ENCODE peak calls at places on chromosome 17, in four cellular contexts. M is H9, N is IMR-90, V is mesenchymal stem cell. Z is an unnamed sample.

GRCh38 chr17:29250666-29251065 is 4.0 kb downstream of the CRYBA1 start:
- DNase-seq in M (no peak), N (peak; percentile 93), V (peak; percentile 49), Z (no peak)

GRCh38 chr17:71338396-71338795 is 782.4 kb upstream of the SOX9 start:
- DNase-seq in M (no peak), N (peak; percentile 43), V (peak; percentile 48), Z (no peak)

GRCh38 chr17:33390479-33391027 is 97.5 kb upstream of the ASIC2 start:
- DNase-seq in M (no peak), N (no peak), V (peak; percentile 99), Z (peak; percentile 35)

GRCh38 chr17:8333281-8333680 is 6.4 kb upstream of the ODF4 start:
- DNase-seq in M (no peak), N (no peak), V (no peak), Z (no peak)

GRCh38 chr17:51000835-51001638 is 119.6 kb downstream of the SPAG9 start:
- DNase-seq in M (no peak), N (peak; percentile 78), V (peak; percentile 79), Z (peak; percentile 71)

GRCh38 chr17:1188812-1189211 is 9.0 kb upstream of the ABR start:
- DNase-seq in M (no peak), N (peak; percentile 27), V (no peak), Z (no peak)

GRCh38 chr17:50297407-50297865 is 23.2 kb downstream of the TMEM92 start:
- DNase-seq in M (peak; percentile 90), N (peak; percentile 63), V (peak; percentile 62), Z (peak; percentile 63)

GRCh38 chr17:79133214-79133613 is 58.6 kb downstream of the ENGASE start:
- DNase-seq in M (no peak), N (no peak), V (no peak), Z (no peak)

GRCh38 chr17:57518587-57519118 is 226.4 kb downstream of the CCDC182 start:
- DNase-seq in M (no peak), N (no peak), V (peak; percentile 84), Z (peak; percentile 54)

GRCh38 chr17:50708050-50709000 is 611 bp upstream of the ANKRD40 start:
- DNase-seq in M (no peak), N (no peak), V (peak; percentile 43), Z (no peak)

GRCh38 chr17:58238147-58238634 is at the start of gene LPO:
- DNase-seq in M (no peak), N (no peak), V (no peak), Z (no peak)

GRCh38 chr17:39132192-39132600 is 19.2 kb downstream of the PLXDC1 start:
- DNase-seq in M (no peak), N (peak; percentile 86), V (peak; percentile 73), Z (peak; percentile 76)

GRCh38 chr17:61461967-61462733 is 9.9 kb downstream of the TBX4 start:
- DNase-seq in M (peak; percentile 55), N (no peak), V (peak; percentile 22), Z (no peak)

DNA sequence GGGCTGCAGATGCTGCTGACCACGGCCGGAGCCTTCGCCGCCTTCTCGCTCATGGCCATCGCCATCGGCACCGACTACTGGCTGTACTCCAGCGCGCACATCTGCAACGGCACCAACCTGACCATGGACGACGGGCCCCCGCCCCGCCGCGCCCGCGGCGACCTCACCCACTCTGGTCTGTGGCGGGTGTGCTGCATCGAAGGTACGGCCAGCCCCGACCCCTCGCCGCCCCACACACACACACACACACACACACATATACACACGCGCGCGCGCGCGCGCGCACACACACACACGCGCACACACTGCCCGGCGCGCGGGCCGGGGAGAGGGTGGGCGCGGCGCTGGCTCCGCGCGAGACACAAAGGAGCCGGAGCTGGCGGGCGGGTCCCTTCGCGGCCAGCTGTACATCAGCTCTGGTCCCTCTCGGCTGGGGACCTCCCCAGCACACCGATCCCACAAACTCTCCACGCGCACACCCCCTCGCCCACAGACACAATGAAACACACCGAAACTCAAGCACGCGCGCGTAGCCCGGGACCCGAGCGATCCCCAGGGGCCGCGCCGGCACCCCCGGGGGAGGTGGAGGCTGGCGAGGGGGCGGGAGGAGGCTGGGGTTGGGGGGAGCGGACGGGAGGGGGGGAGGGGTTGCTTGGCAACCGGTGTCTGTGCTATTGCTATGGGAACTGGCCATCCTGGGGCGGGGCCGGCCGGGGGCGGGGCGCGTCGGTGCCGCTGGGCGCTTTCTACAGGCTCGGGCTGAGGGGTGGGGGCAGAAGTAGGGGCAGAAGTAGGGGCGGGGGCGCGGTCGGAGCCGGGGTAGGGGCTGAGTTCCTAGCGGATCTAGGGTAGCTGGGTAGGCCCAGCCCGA is 658 bp downstream of the CACNG4 start:
- DNase-seq in M (peak; percentile 90), N (no peak), V (no peak), Z (peak; percentile 80)
- H3K4ac ChIP-seq in M (no peak overlapping the region), N (no peak overlapping the region), V (no peak overlapping the region), Z (no peak overlapping the region)

DNA sequence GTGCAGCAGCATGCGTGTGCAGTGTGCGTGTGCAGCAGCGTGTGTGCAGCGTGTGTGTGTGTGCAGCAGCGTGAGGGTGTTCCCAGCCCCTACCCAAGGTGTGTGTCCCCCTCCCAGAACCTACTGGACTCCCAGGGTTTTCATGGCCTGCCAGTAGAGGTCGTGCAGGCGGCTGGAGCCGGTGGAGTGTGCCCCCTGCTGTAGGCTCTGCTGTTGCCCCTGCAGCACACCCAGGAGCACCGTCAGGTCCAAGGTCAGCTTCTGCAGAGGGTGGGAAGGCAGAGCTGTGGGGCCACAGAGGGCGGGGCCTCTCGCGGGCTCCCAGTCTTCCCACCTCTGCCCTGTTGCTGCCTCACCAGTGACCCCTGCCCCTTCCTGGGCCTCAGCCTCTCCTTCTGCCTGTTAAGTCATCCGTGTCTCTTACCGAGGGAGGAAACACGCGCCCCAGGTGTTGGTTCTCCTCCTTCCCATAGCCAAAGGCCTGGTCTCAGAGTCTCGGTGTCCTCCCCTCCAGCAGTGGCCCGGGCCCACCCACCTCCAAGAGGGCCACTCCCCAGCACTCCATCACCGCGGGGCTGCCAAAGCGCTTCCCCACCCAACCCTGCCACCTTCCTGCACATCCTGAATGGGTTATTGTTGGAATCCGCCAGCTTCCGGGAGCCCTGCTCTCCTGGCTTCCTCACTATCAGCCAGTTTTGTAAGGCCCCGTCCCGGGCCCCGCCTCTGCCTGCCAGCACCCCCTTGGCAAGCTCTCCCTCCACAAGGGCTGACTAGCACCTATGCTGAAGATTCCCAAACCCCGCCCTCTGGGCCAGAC is 14.8 kb downstream of the MYBBP1A start:
- DNase-seq in M (peak; percentile 68), N (no peak), V (no peak), Z (peak; percentile 59)
- H2BK5ac ChIP-seq in M (no peak overlapping the region), N (no peak overlapping the region), V (no peak overlapping the region), Z (no peak overlapping the region)

DNA sequence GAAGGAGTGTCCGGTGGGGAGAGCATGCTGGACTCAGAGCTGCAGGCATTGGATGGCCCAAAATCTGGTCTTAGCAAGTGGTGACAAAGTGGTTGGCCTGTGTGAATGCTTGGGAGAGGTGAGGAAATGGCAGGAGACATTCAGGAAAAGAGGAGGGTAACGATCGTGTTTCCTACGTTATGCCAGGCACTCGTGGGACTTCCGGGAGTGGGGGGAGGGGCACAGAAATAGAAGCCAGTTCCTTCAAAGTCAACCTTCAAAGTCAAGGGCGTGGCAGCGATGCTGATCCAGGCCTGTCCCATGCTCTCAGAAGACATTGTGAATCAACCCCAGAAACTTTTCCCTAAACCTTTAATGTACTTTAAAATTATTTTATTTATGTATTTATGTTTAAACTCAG is 3.8 kb downstream of the OTOP3 start:
- DNase-seq in M (no peak), N (no peak), V (no peak), Z (no peak)
- H3K27me3 ChIP-seq in M (peaks cover 25% of the 10 kb centered on the region), N (peaks cover 68% of the 10 kb centered on the region), V (peaks cover 81% of the 10 kb centered on the region), Z (peaks cover 23% of the 10 kb centered on the region)

GRCh38 chr17:77867976-77868713 is 90.4 kb upstream of the TNRC6C start:
- DNase-seq in M (no peak), N (no peak), V (no peak), Z (no peak)
- H3K4ac ChIP-seq in M (no peak overlapping the region), N (no peak overlapping the region), V (no peak overlapping the region), Z (no peak overlapping the region)

Z was measured in mesendoderm.